ENCODE peak calls at places on chromosomes 6 and 20, in five cellular contexts. T, J, D, G and X are unnamed samples.

GRCh38 chr6:166006593-166007301 is 160.9 kb downstream of the TBXT start:
- DNase-seq in G (no peak), J (peak), D (no peak), T (no peak), X (no peak)

GRCh38 chr6:148878683-148879082 is 131.9 kb downstream of the UST start:
- DNase-seq in G (no peak), J (no peak), D (no peak), T (peak), X (no peak)

GRCh38 chr20:34129518-34130162 is 17.6 kb upstream of the EIF2S2 start:
- DNase-seq in G (peak), J (peak), D (peak), T (peak), X (peak)

GRCh38 chr6:46993846-46994245 is 48.3 kb downstream of the ADGRF1 start:
- DNase-seq in D (no peak), J (peak), T (no peak), G (no peak), X (no peak)

GRCh38 chr20:24957326-24957996 is 8.4 kb downstream of the CST7 start:
- DNase-seq in G (no peak), J (no peak), D (peak), T (no peak), X (no peak)

GRCh38 chr20:35463455-35464300 is 8.3 kb downstream of the CEP250 start:
- DNase-seq in D (peak), G (no peak), J (peak), T (peak), X (peak)

GRCh38 chr6:53095716-53096115 is 30.5 kb downstream of the FBXO9 start:
- DNase-seq in T (no peak), J (peak), D (no peak), G (no peak), X (no peak)

GRCh38 chr20:51860015-51860882 is 57.9 kb upstream of the SALL4 start:
- DNase-seq in T (no peak), G (no peak), D (no peak), J (peak), X (no peak)

GRCh38 chr6:57257911-57258541 is 35.9 kb upstream of the RAB23 start:
- DNase-seq in J (peak), D (no peak), G (no peak), T (no peak), X (no peak)

GRCh38 chr6:148332088-148332487 is 10.6 kb upstream of the SASH1 start:
- DNase-seq in J (no peak), D (no peak), T (no peak), G (no peak), X (no peak)

GRCh38 chr20:34915749-34916455 is 39.5 kb downstream of the ACSS2 start:
- DNase-seq in D (no peak), J (no peak), T (no peak), G (no peak), X (no peak)

GRCh38 chr6:18823782-18824386 is 436.7 kb downstream of the RNF144B start:
- DNase-seq in T (no peak), G (no peak), J (peak), D (no peak), X (peak)

GRCh38 chr20:14478126-14478525 is 140.7 kb upstream of the FLRT3 start:
- DNase-seq in J (no peak), G (no peak), T (no peak), D (no peak), X (no peak)

GRCh38 chr20:53738039-53738944 is 144.7 kb upstream of the ZNF217 start:
- DNase-seq in J (peak), D (peak), T (no peak), G (peak), X (no peak)

GRCh38 chr6:56693988-56694387 is 51.3 kb upstream of the DST start:
- DNase-seq in G (no peak), T (no peak), J (no peak), D (no peak), X (no peak)

GRCh38 chr6:85675030-85675819 is 32.5 kb upstream of the SYNCRIP start:
- DNase-seq in G (peak), T (no peak), D (no peak), J (peak), X (no peak)

GRCh38 chr6:610882-611281 is 46.0 kb downstream of the HUS1B start:
- DNase-seq in D (no peak), G (no peak), T (no peak), J (no peak), X (no peak)

GRCh38 chr6:1222426-1223311 is 89.2 kb upstream of the FOXQ1 start:
- DNase-seq in G (no peak), J (no peak), T (no peak), D (no peak), X (no peak)

GRCh38 chr6:78253618-78254017 is 600.8 kb downstream of the MEI4 start:
- DNase-seq in T (no peak), D (no peak), G (no peak), J (no peak), X (no peak)

GRCh38 chr6:156885562-156885961 is 108.4 kb downstream of the ARID1B start:
- DNase-seq in J (no peak), T (no peak), G (no peak), D (no peak), X (no peak)

GRCh38 chr6:109007521-109007920 is 87.1 kb downstream of the SESN1 start:
- DNase-seq in D (no peak), T (no peak), G (no peak), J (no peak), X (no peak)

GRCh38 chr6:170143401-170144150 is 147.3 kb downstream of the DLL1 start:
- DNase-seq in T (no peak), G (no peak), J (no peak), D (no peak), X (no peak)

GRCh38 chr6:116016846-116017545 is 43.7 kb downstream of the FRK start:
- DNase-seq in D (no peak), T (no peak), G (no peak), J (no peak), X (no peak)

GRCh38 chr6:30942338-30943060 is 1.7 kb downstream of the MUCL3 start:
- DNase-seq in D (peak), G (peak), J (peak), T (no peak), X (peak)

GRCh38 chr20:63968136-63968927 is 1.4 kb downstream of the ZNF512B start:
- DNase-seq in J (no peak), T (no peak), D (peak), G (no peak), X (peak)

GRCh38 chr20:37222086-37222485 is 39.5 kb downstream of the GHRH start:
- DNase-seq in G (no peak), T (no peak), J (no peak), D (no peak), X (no peak)

GRCh38 chr6:152124432-152125074 is 317.1 kb downstream of the ESR1 start:
- DNase-seq in D (no peak), J (peak), G (no peak), T (peak), X (no peak)

GRCh38 chr6:45808917-45809316 is 206.7 kb downstream of the CLIC5 start:
- DNase-seq in G (no peak), D (no peak), J (no peak), T (no peak), X (no peak)

GRCh38 chr20:33472868-33473267 is 17.0 kb upstream of the CBFA2T2 start:
- DNase-seq in G (no peak), J (no peak), T (no peak), D (no peak), X (no peak)

GRCh38 chr6:1552296-1552761 is 57.4 kb upstream of the FOXC1 start:
- DNase-seq in D (no peak), T (no peak), G (no peak), J (peak), X (no peak)

GRCh38 chr6:46097381-46097780 is 32.4 kb upstream of the ENPP4 start:
- DNase-seq in G (no peak), D (no peak), T (no peak), J (no peak), X (no peak)

GRCh38 chr20:37257993-37258392 is 3.6 kb downstream of the GHRH start:
- DNase-seq in G (no peak), J (no peak), T (no peak), D (no peak), X (no peak)

GRCh38 chr6:132354517-132355167 is 46.6 kb downstream of the MOXD1 start:
- DNase-seq in J (no peak), T (no peak), D (no peak), G (peak), X (peak)

GRCh38 chr6:168658059-168658458 is 217.1 kb downstream of the SMOC2 start:
- DNase-seq in T (no peak), D (no peak), J (no peak), G (no peak), X (no peak)

GRCh38 chr6:1838604-1839003 is 228.9 kb downstream of the FOXC1 start:
- DNase-seq in T (no peak), G (no peak), J (no peak), D (no peak), X (no peak)

GRCh38 chr6:146985966-146986365 is 218.3 kb upstream of the STXBP5 start:
- DNase-seq in J (no peak), T (no peak), D (no peak), G (no peak), X (no peak)

DNA sequence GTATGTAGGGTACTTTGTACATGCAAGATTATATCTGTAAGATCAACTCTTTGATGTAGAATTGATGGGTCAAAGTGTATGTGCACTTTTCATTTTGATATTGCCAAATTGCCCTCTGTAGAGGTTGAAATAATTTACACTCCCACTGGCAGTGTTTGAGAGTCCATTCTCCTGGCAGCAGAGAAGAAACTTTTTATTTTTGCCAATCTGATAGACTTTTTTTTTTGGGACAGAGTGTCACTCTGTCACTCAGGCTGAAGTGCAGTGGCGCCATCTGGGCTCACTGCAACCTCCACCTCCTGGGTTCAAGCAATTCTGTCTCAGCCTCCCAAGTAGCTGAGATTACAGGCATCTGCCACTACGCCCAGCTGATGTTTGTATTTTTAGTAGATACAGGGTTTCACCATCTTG is 199.2 kb downstream of the ZFAND3 start:
- DNase-seq in T (no peak), G (no peak), D (no peak), J (no peak), X (peak)
- TF ChIP-seq CTCF in T (no peak), G (no peak), D (no peak), J (no peak), X (no peak)

GRCh38 chr20:17721802-17722486 is 22.2 kb downstream of the BANF2 start:
- DNase-seq in D (no peak), T (no peak), J (no peak), G (no peak), X (no peak)
- TF ChIP-seq CTCF in D (no peak), T (no peak), J (peak), G (no peak), X (no peak)

GRCh38 chr6:68635706-68636513 is 828 bp downstream of the ADGRB3 start:
- DNase-seq in G (peak), J (no peak), T (peak), D (no peak), X (no peak)
- TF ChIP-seq CTCF in G (no peak), J (no peak), T (no peak), D (no peak), X (no peak)

DNA sequence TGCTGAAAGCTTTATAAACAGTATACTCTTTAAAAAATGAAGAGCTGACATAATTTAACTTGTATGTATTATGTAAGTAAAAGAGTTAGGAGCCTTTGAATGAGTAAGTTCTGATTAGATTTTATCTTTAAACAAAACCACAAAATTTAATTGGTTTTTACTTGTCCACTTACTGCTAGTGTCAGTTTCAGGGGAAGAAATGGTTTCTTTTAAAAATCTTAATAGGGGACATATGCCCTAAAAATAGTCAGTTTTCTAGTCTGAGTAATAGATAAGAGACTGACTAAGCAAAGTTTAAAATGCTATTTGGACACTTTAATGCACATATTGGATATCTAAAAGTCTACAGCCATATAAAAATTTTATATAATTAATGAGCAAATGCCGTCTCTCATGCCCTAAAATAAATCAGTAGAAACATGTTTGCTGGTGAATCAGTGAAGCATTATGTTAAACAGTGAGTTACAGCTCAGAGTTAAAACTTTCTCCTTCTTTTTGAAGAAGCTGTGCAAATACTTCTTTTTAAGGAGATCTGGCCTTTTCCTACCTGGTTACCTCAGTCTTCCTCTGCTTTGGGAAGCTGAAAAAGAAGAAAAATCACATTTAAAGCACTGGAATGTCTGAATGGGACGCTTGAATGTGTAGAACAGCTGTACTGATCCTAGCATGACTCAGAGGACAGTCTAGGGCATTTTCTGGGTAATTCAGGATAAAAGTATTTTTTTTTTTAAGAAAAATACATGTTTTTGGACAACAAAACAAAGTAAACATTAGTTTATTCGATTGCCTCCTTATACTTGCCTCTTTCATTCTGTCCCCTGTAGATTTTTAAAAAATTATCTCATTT is 55.3 kb downstream of the CDH26 start:
- DNase-seq in D (no peak), G (no peak), T (no peak), J (no peak), X (no peak)
- TF ChIP-seq CTCF in D (no peak), G (no peak), T (no peak), J (no peak), X (no peak)

DNA sequence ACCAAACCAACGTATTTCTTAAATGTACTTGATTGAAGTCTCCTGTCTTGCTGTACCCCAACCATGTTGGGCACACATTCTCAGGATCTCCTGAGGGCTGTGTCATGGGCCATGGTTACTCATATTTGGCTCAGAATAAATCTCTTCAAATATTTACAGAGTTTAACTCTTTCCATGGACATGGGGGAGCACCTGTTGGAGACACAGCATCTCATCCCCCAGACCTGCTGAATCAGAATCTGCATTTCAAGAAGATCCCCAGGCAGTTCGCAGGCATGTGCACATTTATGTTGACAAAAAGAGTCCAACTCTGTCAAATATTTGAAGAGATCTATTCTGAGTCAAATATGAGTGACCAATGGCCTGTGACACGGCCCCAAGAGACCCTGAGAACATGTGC is 24.5 kb downstream of the PIGT start:
- DNase-seq in G (no peak), T (no peak), J (no peak), D (no peak), X (no peak)
- TF ChIP-seq CTCF in G (no peak), T (no peak), J (no peak), D (no peak), X (no peak)

GRCh38 chr6:33126101-33126714 is 50.4 kb downstream of the HLA-DPB1 start:
- DNase-seq in J (peak), D (peak), G (peak), T (peak), X (peak)
- TF ChIP-seq CTCF in J (peak), D (no peak), G (peak), T (peak), X (peak)

DNA sequence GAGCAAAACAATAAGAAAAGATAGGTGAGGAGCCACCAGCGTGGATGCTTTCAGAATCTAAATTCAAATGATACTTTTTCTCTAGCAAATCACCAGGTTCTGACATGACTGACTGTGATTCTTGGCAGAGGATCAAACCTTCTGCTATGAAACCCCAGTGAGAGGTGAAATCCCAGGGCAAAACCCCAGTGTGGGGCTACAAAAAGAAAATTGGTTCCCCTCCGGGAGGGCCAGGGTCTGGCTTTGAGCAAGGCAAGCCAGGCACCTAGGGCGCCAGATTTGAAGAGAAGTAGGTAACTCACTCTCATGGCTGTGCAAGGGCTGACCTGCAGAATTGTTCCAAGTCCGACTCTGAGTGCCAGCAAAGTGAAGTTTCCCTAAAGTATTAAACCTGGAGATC is 20.2 kb upstream of the RALGAPA2 start:
- DNase-seq in T (no peak), D (no peak), J (no peak), G (no peak), X (no peak)
- TF ChIP-seq CTCF in T (no peak), D (no peak), J (no peak), G (no peak), X (no peak)

GRCh38 chr6:11710968-11711643 is 67.5 kb downstream of the ADTRP start:
- DNase-seq in J (no peak), T (no peak), G (no peak), D (no peak), X (peak)

GRCh38 chr6:11711994-11712698 is 66.5 kb downstream of the ADTRP start:
- DNase-seq in J (no peak), T (no peak), D (no peak), G (no peak), X (peak)

GRCh38 chr6:11711644-11711993 is 67.0 kb downstream of the ADTRP start:
- DNase-seq in J (peak), D (no peak), T (peak), G (no peak), X (peak)

GRCh38 chr6:11712760-11713159 is 65.8 kb downstream of the ADTRP start:
- DNase-seq in G (peak), J (peak), D (no peak), T (no peak), X (peak)

DNA sequence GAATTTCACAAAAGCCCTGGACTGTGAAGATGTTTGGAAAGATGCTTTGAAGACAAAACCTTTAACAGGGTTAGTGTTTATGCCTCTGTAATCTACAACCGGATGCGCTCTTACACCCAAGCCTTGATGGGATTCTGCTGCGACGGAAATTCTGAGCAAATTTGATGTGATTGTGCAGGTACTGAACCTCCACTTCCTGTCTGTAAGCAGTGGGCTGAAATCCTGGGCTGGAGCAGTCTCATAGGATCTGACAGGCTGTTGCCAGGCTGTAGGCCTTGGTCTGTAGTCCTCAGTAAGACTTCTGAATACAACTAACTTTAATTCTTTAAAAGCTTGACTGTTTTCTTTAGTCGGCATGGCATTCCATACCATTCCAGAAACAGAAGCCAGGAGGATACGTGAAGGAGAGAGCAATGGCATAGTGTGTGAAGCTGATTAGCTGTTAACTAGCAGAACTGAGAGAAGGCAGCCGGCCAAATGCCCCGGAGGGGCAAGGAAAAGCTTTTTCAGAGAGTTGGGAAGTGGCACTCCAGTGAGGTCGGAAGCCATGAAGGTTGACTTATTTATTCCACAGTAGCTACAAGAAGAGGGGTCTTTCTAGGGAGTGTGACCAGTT is 68.3 kb downstream of the ADTRP start:
- DNase-seq in T (no peak), G (no peak), J (no peak), D (no peak), X (peak)
- TF ChIP-seq CTCF in T (no peak), G (no peak), J (no peak), D (no peak), X (no peak)

DNA sequence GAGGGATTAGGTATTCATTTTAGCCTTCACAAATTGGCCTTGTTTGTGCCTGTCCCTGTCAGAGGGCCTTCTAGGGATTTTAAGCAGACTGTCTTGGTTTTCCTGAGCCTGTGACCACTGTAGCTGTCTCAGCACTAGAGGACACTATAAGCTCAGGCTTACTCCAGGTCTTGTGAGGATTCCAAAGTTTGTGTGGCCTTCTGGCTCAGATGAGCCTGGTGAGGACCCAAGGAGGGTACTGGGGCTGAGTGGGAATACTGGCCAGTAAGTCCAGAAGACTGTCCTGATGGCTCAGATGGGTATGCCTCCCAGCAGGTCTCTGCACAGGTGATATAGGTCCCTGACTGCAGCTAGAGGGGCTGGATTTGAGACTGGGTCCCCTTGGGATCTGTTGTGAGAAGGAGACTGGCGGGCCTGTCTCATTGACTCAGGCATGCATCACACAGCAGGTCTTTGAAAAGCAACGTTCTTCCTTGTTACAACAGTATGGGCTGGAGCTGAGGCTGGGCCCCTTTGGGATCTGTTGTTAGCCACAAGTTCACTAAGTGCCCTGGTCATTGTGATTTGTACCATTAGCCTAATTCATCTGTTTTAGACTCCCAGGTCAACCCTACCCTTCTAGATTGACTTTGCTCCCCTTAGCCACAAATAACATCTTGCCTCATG is 26.3 kb upstream of the TFB1M start:
- DNase-seq in T (no peak), J (peak), G (no peak), D (no peak), X (no peak)
- TF ChIP-seq CTCF in T (no peak), J (peak), G (no peak), D (no peak), X (no peak)